ENCODE peak calls at places on chromosomes 11 and 22, in four cellular contexts. B is stimulated activated naive CD4-positive, alpha-beta T cell; O is stimulated activated CD4-positive, alpha-beta T cell treated with anti-CD3 and anti-CD28 coated beads, Interleukin-1b, Interleukin-23, amount 100 ng/mL, for 24 hours; P is dorsolateral prefrontal cortex. H is an unnamed sample.

GRCh38 chr11:61575886-61576516 is 4.9 kb downstream of the SYT7 start:
- DNase-seq in B (no peak), O (no peak), P (no peak), H (no peak)

GRCh38 chr22:46829140-46829891 is 66.9 kb downstream of the TBC1D22A start:
- DNase-seq in B (no peak), O (no peak), P (no peak), H (no peak)

GRCh38 chr11:73200256-73200655 is 17.8 kb upstream of the P2RY2 start:
- DNase-seq in B (no peak), O (no peak), P (no peak), H (no peak)

GRCh38 chr11:112128483-112129121 is 35.3 kb downstream of the IL18 start:
- DNase-seq in B (no peak), O (no peak), P (peak; percentile 62), H (no peak)

GRCh38 chr22:36022162-36022561 is 6.5 kb downstream of the RBFOX2 start:
- DNase-seq in B (no peak), O (no peak), P (no peak), H (no peak)

GRCh38 chr11:47021965-47022364 is 85.4 kb downstream of the CSTPP1 start:
- DNase-seq in B (no peak), O (no peak), P (no peak), H (no peak)

GRCh38 chr11:130671801-130672700 is 223.6 kb downstream of the ADAMTS15 start:
- DNase-seq in B (no peak), O (no peak), P (no peak), H (no peak)

GRCh38 chr22:27795053-27795452 is 6.5 kb downstream of the MN1 start:
- DNase-seq in B (no peak), O (no peak), P (peak; percentile 51), H (no peak)

GRCh38 chr11:17531071-17531817 is 13.0 kb downstream of the USH1C start:
- DNase-seq in B (no peak), O (no peak), P (no peak), H (no peak)

GRCh38 chr22:25419247-25420113 is 145.0 kb upstream of the GRK3 start:
- DNase-seq in B (no peak), O (no peak), P (no peak), H (no peak)

GRCh38 chr22:41576877-41577276 is 12.8 kb downstream of the PMM1 start:
- DNase-seq in B (peak; percentile 13), O (peak; percentile 15), P (no peak), H (peak; percentile 12)

GRCh38 chr22:25779890-25780289 is 37.9 kb downstream of the MYO18B start:
- DNase-seq in B (no peak), O (no peak), P (no peak), H (no peak)

GRCh38 chr11:63567044-63567840 is 4.1 kb upstream of the PLAAT2 start:
- DNase-seq in B (peak; percentile 50), O (peak; percentile 28), P (no peak), H (peak; percentile 63)

GRCh38 chr11:78812513-78813293 is 238.0 kb upstream of the NARS2 start:
- DNase-seq in B (no peak), O (no peak), P (no peak), H (no peak)

GRCh38 chr22:37340331-37341262 is 58.3 kb downstream of the CYTH4 start:
- DNase-seq in B (no peak), O (no peak), P (peak; percentile 39), H (no peak)

GRCh38 chr11:92295175-92296137 is 70.8 kb downstream of the FAT3 start:
- DNase-seq in B (no peak), O (no peak), P (no peak), H (no peak)

GRCh38 chr11:42766191-42766590 is 545.6 kb upstream of the API5 start:
- DNase-seq in B (no peak), O (no peak), P (no peak), H (no peak)

GRCh38 chr22:19517919-19518567 is 6.2 kb downstream of the CLDN5 start:
- DNase-seq in B (no peak), O (no peak), P (peak; percentile 4), H (no peak)

GRCh38 chr11:44421090-44421675 is 111.2 kb upstream of the ALX4 start:
- DNase-seq in B (no peak), O (no peak), P (no peak), H (no peak)

GRCh38 chr11:103332409-103332808 is 223.2 kb downstream of the DYNC2H1 start:
- DNase-seq in B (no peak), O (no peak), P (no peak), H (no peak)

GRCh38 chr11:61125310-61125684 is 23.0 kb downstream of the CD5 start:
- DNase-seq in B (no peak), O (no peak), P (no peak), H (no peak)

GRCh38 chr11:64814712-64815187 is 4.4 kb upstream of the MEN1 start:
- DNase-seq in B (no peak), O (no peak), P (no peak), H (no peak)

GRCh38 chr22:30598986-30599385 is 7.3 kb upstream of the PES1 start:
- DNase-seq in B (no peak), O (no peak), P (no peak), H (no peak)

GRCh38 chr11:36741515-36741914 is 143.5 kb upstream of the RAG2 start:
- DNase-seq in B (no peak), O (no peak), P (no peak), H (no peak)

GRCh38 chr11:57368106-57368826 is 12.7 kb downstream of the PRG3 start:
- DNase-seq in B (no peak), O (no peak), P (no peak), H (no peak)

GRCh38 chr11:110251837-110252236 is 44.6 kb downstream of the RDX start:
- DNase-seq in B (no peak), O (no peak), P (no peak), H (no peak)

GRCh38 chr11:8036002-8036802 is 44.8 kb upstream of the TUB start:
- DNase-seq in B (no peak), O (no peak), P (no peak), H (no peak)

GRCh38 chr22:38505595-38506117 is 455 bp downstream of the DDX17 start:
- DNase-seq in B (peak; percentile 65), O (peak; percentile 41), P (peak; percentile 64), H (no peak)

GRCh38 chr22:17918840-17919239 is 105.5 kb downstream of the MICAL3 start:
- DNase-seq in B (no peak), O (no peak), P (no peak), H (no peak)